ENCODE peak calls at places on chromosomes 11 and 22, in nine cellular contexts. T, M, L, D, X, U, Z, Y and E are unnamed samples.
A peak's percentile ranks its signal among the peaks of the same experiment; 100 is the strongest.

GRCh38 chr11:58622344-58622743 is at the start of gene CNTF:
- DNase-seq in X (no peak), T (no peak), D (no peak), Y (no peak), M (no peak), U (no peak), Z (peak; percentile 17), L (no peak), E (peak; percentile 31)

GRCh38 chr11:122439911-122440782 is 215.4 kb upstream of the UBASH3B start:
- DNase-seq in X (peak; percentile 33), Y (peak; percentile 61), Z (peak; percentile 75), U (no peak), L (peak; percentile 89), D (peak; percentile 25), M (peak; percentile 47), T (peak; percentile 2), E (peak; percentile 49)

GRCh38 chr11:78419327-78419726 is 1.7 kb upstream of the GAB2 start:
- DNase-seq in M (peak; percentile 99), T (peak; percentile 85), L (no peak), U (peak; percentile 97), Z (peak; percentile 75), Y (peak; percentile 40), X (peak; percentile 44), D (peak; percentile 92), E (peak; percentile 97)

GRCh38 chr11:130554241-130555055 is 106.0 kb downstream of the ADAMTS15 start:
- DNase-seq in D (no peak), X (no peak), U (no peak), T (no peak), M (no peak), Y (no peak), L (no peak), Z (no peak), E (no peak)

GRCh38 chr11:101863361-101863760 is 51.4 kb upstream of the CEP126 start:
- DNase-seq in U (no peak), M (peak; percentile 65), X (no peak), T (peak; percentile 56), Y (no peak), Z (peak; percentile 57), D (peak; percentile 53), L (no peak), E (peak; percentile 85)

GRCh38 chr11:68776442-68777235 is 25.3 kb upstream of the TESMIN start:
- DNase-seq in U (no peak), M (no peak), T (no peak), D (no peak), Y (no peak), Z (no peak), L (no peak), X (no peak), E (no peak)

GRCh38 chr22:46895753-46896152 is 133.3 kb downstream of the TBC1D22A start:
- DNase-seq in X (no peak), U (no peak), D (no peak), L (no peak), T (no peak), Z (no peak), Y (no peak), M (no peak), E (no peak)

GRCh38 chr11:117910525-117910924 is 18.7 kb downstream of the TMPRSS13 start:
- DNase-seq in D (no peak), X (no peak), U (no peak), Z (no peak), M (no peak), T (no peak), L (peak; percentile 28), Y (no peak), E (no peak)

GRCh38 chr22:46292727-46293126 is 3.9 kb upstream of the GTSE1 start:
- DNase-seq in D (no peak), Y (no peak), Z (no peak), M (no peak), U (no peak), X (no peak), T (no peak), L (no peak), E (no peak)

GRCh38 chr11:67581469-67581868 is 2.1 kb upstream of the GSTP1 start:
- DNase-seq in Z (no peak), D (no peak), X (no peak), L (peak; percentile 72), Y (peak; percentile 62), M (no peak), U (no peak), T (no peak), E (no peak)

DNA sequence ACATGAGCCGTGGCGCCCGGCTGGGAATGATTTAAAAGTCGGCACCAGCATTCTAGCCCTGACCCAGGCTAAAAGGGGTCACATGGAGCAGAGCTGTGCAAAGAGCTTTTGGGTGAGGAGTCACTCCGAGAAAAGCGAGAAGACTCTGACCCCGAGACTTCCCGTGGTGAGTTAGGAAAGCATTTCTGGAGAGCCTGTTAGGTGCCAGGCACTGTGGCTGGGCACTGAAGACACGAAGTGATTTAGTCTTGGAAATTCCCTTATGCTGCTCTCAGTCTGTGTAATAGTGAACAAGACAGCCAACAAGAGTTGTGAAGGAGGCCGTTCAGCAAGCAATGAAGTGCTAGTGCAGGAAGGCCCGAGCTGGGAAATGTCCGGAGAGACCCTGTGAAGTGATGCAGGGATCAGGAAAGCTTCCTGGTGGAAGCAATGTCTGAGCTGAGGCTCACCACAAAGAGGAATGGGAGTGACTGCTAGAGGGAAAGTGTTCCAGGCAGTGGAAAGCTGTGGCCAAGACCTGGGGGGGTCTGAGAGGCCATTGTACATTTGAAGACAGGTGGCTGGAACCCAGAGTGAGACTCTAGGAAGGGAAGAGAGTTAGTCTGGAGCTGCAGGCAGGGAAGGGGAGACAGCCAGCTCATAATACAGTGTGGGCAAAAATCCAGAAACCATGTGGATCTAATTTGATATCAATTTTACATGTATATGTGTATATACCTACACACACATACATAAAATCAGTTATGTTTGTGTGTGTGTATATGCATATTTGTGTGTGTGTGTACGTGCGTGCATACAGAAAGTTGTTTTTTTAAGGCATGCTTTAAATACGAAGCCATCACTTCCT is 31.7 kb downstream of the MARK2 start:
- DNase-seq in U (no peak), Y (no peak), M (no peak), T (no peak), D (no peak), Z (no peak), X (no peak), L (no peak), E (peak; percentile 18)
- H3K4me3 ChIP-seq in U (no peak overlapping the region), Y (no peak overlapping the region), M (no peak overlapping the region), T (no peak overlapping the region), D (no peak overlapping the region), Z (no peak overlapping the region), X (no peak overlapping the region), L (no peak overlapping the region), E (no peak overlapping the region)

GRCh38 chr11:93116641-93117577 is 80.9 kb downstream of the SLC36A4 start:
- DNase-seq in X (no peak), L (peak; percentile 75), U (no peak), D (no peak), Y (peak; percentile 19), T (no peak), Z (no peak), M (no peak), E (no peak)

GRCh38 chr11:93117578-93117964 is 80.2 kb downstream of the SLC36A4 start:
- DNase-seq in X (no peak), D (no peak), T (no peak), L (peak; percentile 28), Y (no peak), Z (no peak), U (no peak), M (no peak), E (no peak)

GRCh38 chr11:93113824-93114223 is 84.0 kb downstream of the SLC36A4 start:
- DNase-seq in M (no peak), D (no peak), U (no peak), Z (no peak), Y (no peak), L (peak; percentile 66), X (no peak), T (no peak), E (no peak)
- TF ChIP-seq CTCF in M (no peak), D (peak; percentile 4), U (no peak), Z (peak; percentile 15), Y (no peak), L (peak; percentile 43), X (no peak), T (no peak), E (no peak)

DNA sequence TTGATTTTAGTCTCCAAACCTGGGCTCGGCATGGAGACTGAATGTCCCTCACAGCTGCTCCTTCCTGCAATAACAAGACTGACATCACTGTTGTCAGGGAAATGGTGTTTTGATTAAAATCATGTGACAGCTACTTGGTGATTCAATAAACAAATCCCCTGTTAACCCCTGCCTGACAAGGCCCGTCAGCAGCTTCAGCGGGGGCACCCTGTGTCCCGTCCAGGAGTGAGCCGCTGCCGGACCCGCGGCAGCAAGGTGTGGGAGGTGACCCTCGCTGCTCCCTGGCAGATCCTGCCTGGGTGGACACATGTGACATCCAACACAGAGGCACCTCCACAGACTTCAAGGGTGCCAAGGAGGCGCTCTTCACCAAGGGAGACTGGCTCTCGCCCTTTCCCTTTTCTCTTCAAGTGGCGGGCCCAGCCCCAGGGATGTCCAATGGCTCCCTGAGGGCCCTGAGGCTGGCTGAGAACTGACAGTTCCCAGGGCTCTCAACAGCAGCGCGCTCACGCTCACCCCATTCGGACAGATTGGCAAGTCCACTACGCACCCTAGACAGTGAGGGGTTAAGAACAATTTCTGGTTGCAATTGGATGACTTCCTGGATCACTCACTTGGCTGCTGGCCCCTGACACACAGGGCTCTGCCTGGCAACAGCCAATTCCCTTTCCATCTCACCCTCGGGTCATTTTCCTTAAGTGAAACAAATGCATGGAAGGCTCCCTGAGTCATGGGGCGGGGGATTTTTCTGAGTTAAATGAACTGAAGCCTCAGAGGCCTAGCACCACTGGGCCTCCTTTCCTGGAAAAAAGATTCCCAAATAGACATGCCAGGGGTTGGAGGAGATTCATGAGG is 30.7 kb downstream of the PPP2R1B start:
- DNase-seq in M (peak; percentile 99), Y (peak; percentile 67), X (peak; percentile 88), L (no peak), D (peak; percentile 99), U (peak; percentile 97), T (peak; percentile 97), Z (peak; percentile 74), E (peak; percentile 98)
- H3K4me3 ChIP-seq in M (peak overlapping the region; percentile 49), Y (no peak overlapping the region), X (peak overlapping the region; percentile 51), L (no peak overlapping the region), D (peak overlapping the region; percentile 58), U (peak overlapping the region; percentile 34), T (peak overlapping the region; percentile 30), Z (no peak overlapping the region), E (peak overlapping the region; percentile 57)

DNA sequence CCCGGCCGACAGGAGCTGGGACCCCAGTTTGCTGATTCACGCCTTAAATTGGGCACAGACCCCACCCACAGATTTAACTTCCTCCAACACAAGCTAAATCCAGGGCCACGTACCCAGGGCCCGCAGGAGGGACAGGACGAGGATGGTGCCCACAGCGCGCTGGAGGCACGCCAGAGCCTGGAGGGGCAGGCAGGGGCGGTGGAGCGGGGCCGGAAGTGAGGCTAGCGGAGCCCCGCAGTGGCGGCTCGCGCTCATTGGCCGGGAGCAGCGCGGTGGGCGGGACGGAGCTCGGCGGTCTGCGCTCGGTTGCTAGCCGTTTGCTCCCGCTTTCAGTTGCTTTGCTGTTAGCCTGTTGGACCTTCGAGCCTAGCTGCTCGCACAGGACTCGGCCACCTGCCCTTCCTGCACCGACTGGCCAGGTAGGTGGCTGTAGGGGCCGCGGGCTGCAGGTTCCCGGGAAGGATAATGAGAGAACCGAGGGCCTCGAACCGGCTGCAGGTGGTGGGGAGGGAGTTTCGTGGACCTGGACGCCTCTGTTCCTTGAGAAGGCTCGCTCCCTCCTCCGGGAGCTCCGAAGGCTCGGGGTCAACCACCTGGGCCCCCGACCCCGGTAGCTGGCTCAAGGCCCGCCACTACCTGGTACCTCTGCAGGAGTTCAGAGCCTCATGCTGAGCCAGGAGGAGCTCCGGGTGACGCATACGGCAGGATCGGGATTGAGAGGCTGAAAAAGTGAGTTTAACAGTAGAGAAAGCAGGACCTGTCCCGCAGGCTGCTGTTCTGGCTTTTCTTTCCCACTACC is at the start of gene CCDC134:
- DNase-seq in X (peak; percentile 90), U (peak; percentile 18), D (no peak), Z (peak; percentile 96), Y (peak; percentile 94), T (peak; percentile 47), M (peak; percentile 71), L (peak; percentile 92), E (peak; percentile 78)
- TF ChIP-seq CTCF in X (no peak), U (no peak), D (no peak), Z (no peak), Y (no peak), T (no peak), M (no peak), L (no peak), E (no peak)